ENCODE peak calls at places on chromosomes 16 and 17, in seven cellular contexts. U, A, M, P, G, H and C are unnamed samples.

GRCh38 chr17:44827863-44828262 is 2.2 kb downstream of the GJC1 start:
- DNase-seq in U (no peak), A (no peak), M (peak), P (no peak), G (no peak), H (no peak), C (no peak)

GRCh38 chr16:77211880-77212735 is 12.9 kb downstream of the SYCE1L start:
- DNase-seq in U (peak), A (peak), M (peak), P (peak), G (no peak), H (no peak), C (peak)

GRCh38 chr16:12903325-12904040 is 2.1 kb downstream of the SHISA9 start:
- DNase-seq in U (no peak), A (no peak), M (no peak), P (no peak), G (no peak), H (no peak), C (no peak)

GRCh38 chr17:75277664-75278071 is 6.6 kb upstream of the MIF4GD start:
- DNase-seq in U (no peak), A (no peak), M (peak), P (no peak), G (peak), H (no peak), C (no peak)

GRCh38 chr16:72740346-72740745 is 307.6 kb downstream of the ZFHX3 start:
- DNase-seq in U (no peak), A (no peak), M (peak), P (no peak), G (no peak), H (peak), C (no peak)

GRCh38 chr17:38917259-38917658 is 8.2 kb upstream of the LASP1NB start:
- DNase-seq in U (no peak), A (no peak), M (no peak), P (no peak), G (no peak), H (no peak), C (no peak)

GRCh38 chr16:50303605-50304466 is 37.5 kb downstream of the ADCY7 start:
- DNase-seq in U (no peak), A (peak), M (no peak), P (no peak), G (peak), H (no peak), C (no peak)

GRCh38 chr16:58488531-58488930 is 11.4 kb upstream of the NDRG4 start:
- DNase-seq in U (no peak), A (no peak), M (no peak), P (no peak), G (no peak), H (no peak), C (no peak)

GRCh38 chr17:15298176-15298575 is 33.0 kb upstream of the PMP22 start:
- DNase-seq in U (no peak), A (peak), M (peak), P (no peak), G (no peak), H (no peak), C (no peak)

GRCh38 chr17:60151355-60151754 is 1.6 kb downstream of the CA4 start:
- DNase-seq in U (no peak), A (no peak), M (no peak), P (no peak), G (no peak), H (no peak), C (no peak)

GRCh38 chr16:88013766-88014165 is 62.5 kb downstream of the BANP start:
- DNase-seq in U (no peak), A (no peak), M (no peak), P (no peak), G (no peak), H (no peak), C (no peak)

GRCh38 chr17:37502009-37502936 is 12.6 kb downstream of the DUSP14 start:
- DNase-seq in U (no peak), A (no peak), M (no peak), P (no peak), G (no peak), H (no peak), C (no peak)

GRCh38 chr17:81046131-81046769 is 11.3 kb downstream of the BAIAP2 start:
- DNase-seq in U (no peak), A (no peak), M (no peak), P (no peak), G (no peak), H (no peak), C (no peak)

GRCh38 chr17:8611135-8611534 is 19.4 kb downstream of the MYH10 start:
- DNase-seq in U (no peak), A (peak), M (peak), P (no peak), G (no peak), H (no peak), C (no peak)

GRCh38 chr17:4090898-4091297 is 51.9 kb downstream of the ZZEF1 start:
- DNase-seq in U (no peak), A (peak), M (peak), P (no peak), G (no peak), H (no peak), C (no peak)

GRCh38 chr17:31308372-31308905 is 5.4 kb downstream of the EVI2B start:
- DNase-seq in U (no peak), A (no peak), M (no peak), P (no peak), G (no peak), H (no peak), C (no peak)

GRCh38 chr17:58332720-58333395 is 4.3 kb upstream of the TSPOAP1 start:
- DNase-seq in U (no peak), A (no peak), M (no peak), P (no peak), G (no peak), H (no peak), C (no peak)

GRCh38 chr16:67459066-67459857 is 21.7 kb downstream of the ATP6V0D1 start:
- DNase-seq in U (no peak), A (no peak), M (peak), P (no peak), G (no peak), H (no peak), C (no peak)

GRCh38 chr16:66617010-66617434 is 12.5 kb downstream of the CMTM3 start:
- DNase-seq in U (no peak), A (no peak), M (no peak), P (no peak), G (no peak), H (no peak), C (no peak)

GRCh38 chr17:82868715-82869131 is 28.9 kb upstream of the ZNF750 start:
- DNase-seq in U (no peak), A (no peak), M (no peak), P (no peak), G (no peak), H (no peak), C (no peak)